ENCODE peak calls at places on chromosomes 7 and 10, in ten cellular contexts. V is AG04450, O is lung, X is mesothelial cell of epicardium, H is thoracic aorta, T is uterus, N is GM23338, G is HFF-Myc, S is kidney, C is Peyer's patch. L is an unnamed sample.

GRCh38 chr10:91319336-91319735 is 90.8 kb upstream of the HECTD2 start:
- DNase-seq in N (no peak), H (no peak), V (no peak), T (no peak), S (no peak), C (no peak), X (no peak), O (no peak), G (no peak), L (no peak)

GRCh38 chr7:136947347-136947746 is 78.9 kb downstream of the CHRM2 start:
- DNase-seq in C (no peak), S (no peak), O (no peak), X (no peak), G (no peak), N (no peak), H (no peak), V (no peak), T (no peak), L (no peak)

GRCh38 chr10:60456053-60456452 is 66.4 kb upstream of the ANK3 start:
- DNase-seq in S (no peak), C (no peak), X (no peak), G (no peak), O (no peak), H (no peak), T (no peak), V (no peak), N (peak; percentile 77), L (no peak)

GRCh38 chr7:117172283-117172682 is 150.6 kb downstream of the WNT2 start:
- DNase-seq in H (no peak), V (no peak), C (no peak), T (no peak), G (no peak), X (no peak), S (no peak), N (no peak), O (no peak), L (no peak)

GRCh38 chr7:151088856-151089699 is 2.8 kb downstream of the AGAP3 start:
- DNase-seq in S (peak; percentile 89), T (peak; percentile 62), H (no peak), N (peak; percentile 61), G (no peak), O (peak; percentile 70), C (no peak), X (no peak), V (no peak), L (no peak)

GRCh38 chr10:51638737-51639136 is 60.7 kb downstream of the CSTF2T start:
- DNase-seq in N (no peak), X (no peak), V (no peak), S (no peak), G (no peak), O (no peak), H (no peak), C (no peak), T (no peak), L (no peak)

GRCh38 chr10:17387861-17388503 is 66.4 kb downstream of the ST8SIA6 start:
- DNase-seq in T (no peak), H (no peak), O (no peak), G (no peak), N (peak; percentile 18), C (no peak), S (no peak), V (no peak), X (no peak), L (no peak)

GRCh38 chr7:716212-716611 is 10.3 kb upstream of the DNAAF5 start:
- DNase-seq in V (no peak), O (no peak), G (no peak), N (no peak), X (no peak), S (peak; percentile 21), T (no peak), C (no peak), H (no peak), L (no peak)

DNA sequence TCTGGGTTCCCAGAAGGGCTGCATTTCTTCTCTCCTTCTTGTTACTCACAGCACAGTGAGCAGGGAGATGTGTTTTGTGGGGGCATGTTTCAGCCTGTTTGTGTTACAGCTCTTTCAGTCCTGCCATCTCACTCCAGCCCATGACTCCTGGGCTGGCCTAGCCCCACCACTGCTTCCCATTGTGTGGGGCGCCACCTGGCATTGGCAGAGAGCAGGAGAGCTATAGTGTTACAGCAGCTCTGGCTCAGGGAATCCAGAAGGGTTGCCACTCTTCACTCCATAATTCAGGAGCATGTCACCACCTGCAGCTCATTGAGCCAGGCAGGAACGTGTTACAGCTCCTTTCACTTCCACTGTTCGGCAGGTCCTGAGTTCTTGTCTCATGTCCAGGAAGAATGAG is 30.0 kb downstream of the CLDN12 start:
- DNase-seq in T (no peak), C (no peak), O (no peak), X (no peak), N (no peak), V (no peak), H (no peak), G (no peak), S (no peak), L (no peak)
- TF ChIP-seq CTCF in T (no peak), C (no peak), O (no peak), X (no peak), N (no peak), V (no peak), H (no peak), G (no peak), S (no peak), L (no peak)

GRCh38 chr10:109862738-109863137 is 60.6 kb downstream of the XPNPEP1 start:
- DNase-seq in G (no peak), X (no peak), S (no peak), V (no peak), T (no peak), C (no peak), N (no peak), H (no peak), O (no peak), L (no peak)

GRCh38 chr10:109871476-109871875 is 51.8 kb downstream of the XPNPEP1 start:
- DNase-seq in S (no peak), V (no peak), N (no peak), H (no peak), C (no peak), G (no peak), T (no peak), O (no peak), X (no peak), L (no peak)

GRCh38 chr10:109866995-109867635 is 56.2 kb downstream of the XPNPEP1 start:
- DNase-seq in G (no peak), N (no peak), C (no peak), T (no peak), X (no peak), H (no peak), S (no peak), V (no peak), O (no peak), L (no peak)

GRCh38 chr10:109863775-109864174 is 59.5 kb downstream of the XPNPEP1 start:
- DNase-seq in T (no peak), H (no peak), V (no peak), S (no peak), C (no peak), G (no peak), O (no peak), N (no peak), X (no peak), L (no peak)

GRCh38 chr10:109866168-109866994 is 56.9 kb downstream of the XPNPEP1 start:
- DNase-seq in G (no peak), H (no peak), O (no peak), X (no peak), T (no peak), C (no peak), V (no peak), N (peak; percentile 52), S (no peak), L (no peak)
- TF ChIP-seq CTCF in G (peak; percentile 30), H (no peak), O (no peak), X (peak; percentile 46), T (no peak), C (peak; percentile 22), V (peak; percentile 43), N (peak; percentile 63), S (peak; percentile 23), L (no peak)

DNA sequence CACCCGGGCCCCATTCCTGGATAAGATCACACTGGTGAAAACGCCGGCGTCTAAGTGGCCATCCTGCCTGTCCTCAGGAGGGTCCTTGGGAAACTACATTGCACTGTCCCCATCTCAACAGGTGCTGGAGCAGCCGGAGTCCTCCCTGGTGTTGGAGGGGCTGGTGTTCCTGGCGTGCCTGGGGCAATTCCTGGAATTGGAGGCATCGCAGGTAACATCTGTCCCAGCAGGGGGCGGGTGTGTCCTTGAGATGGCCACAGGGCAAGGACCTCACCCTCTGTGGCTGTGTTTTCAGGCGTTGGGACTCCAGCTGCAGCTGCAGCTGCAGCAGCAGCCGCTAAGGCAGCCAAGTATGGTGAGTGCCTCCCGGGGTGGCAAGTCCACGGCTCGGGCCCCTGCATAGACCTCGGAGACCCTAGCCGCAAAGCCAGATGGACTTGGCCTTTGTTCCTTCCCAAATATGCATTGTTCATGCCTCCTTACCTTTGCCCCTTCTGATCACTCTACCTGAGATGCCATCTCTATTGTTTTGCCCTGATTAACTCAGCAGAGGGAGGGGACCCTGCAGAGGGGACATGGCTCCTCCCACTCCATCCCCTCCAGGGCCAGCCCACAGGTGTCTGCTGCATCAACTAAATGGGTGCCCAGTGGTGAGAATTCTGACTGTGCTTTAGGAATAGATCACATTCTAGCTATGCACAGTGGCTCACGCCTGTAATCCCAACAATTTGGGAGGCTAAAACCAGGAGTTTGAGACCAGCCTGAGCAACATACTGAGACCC is 23.8 kb downstream of the ELN start:
- DNase-seq in X (no peak), V (no peak), T (no peak), S (peak; percentile 73), C (peak; percentile 59), H (no peak), G (no peak), O (no peak), N (peak; percentile 88), L (no peak)
- TF ChIP-seq CTCF in X (no peak), V (peak; percentile 42), T (no peak), S (no peak), C (peak; percentile 34), H (no peak), G (peak; percentile 54), O (no peak), N (peak; percentile 40), L (no peak)

GRCh38 chr10:124025638-124026336 is 67.6 kb downstream of the CHST15 start:
- DNase-seq in X (no peak), N (peak; percentile 25), T (no peak), S (peak; percentile 69), C (no peak), V (no peak), H (no peak), O (no peak), G (no peak), L (no peak)
- TF ChIP-seq CTCF in X (no peak), N (peak; percentile 20), T (no peak), S (peak; percentile 27), C (peak; percentile 32), V (peak; percentile 2), H (peak; percentile 61), O (no peak), G (peak; percentile 27), L (no peak)

GRCh38 chr10:119933179-119933578 is 40.6 kb downstream of the SEC23IP start:
- DNase-seq in N (peak; percentile 47), S (no peak), G (no peak), C (no peak), V (no peak), H (no peak), T (no peak), O (no peak), X (no peak), L (no peak)
- TF ChIP-seq CTCF in N (peak; percentile 60), S (peak; percentile 41), G (peak; percentile 28), C (peak; percentile 7), V (peak; percentile 33), H (no peak), T (no peak), O (no peak), X (peak; percentile 35), L (no peak)